ENCODE peak calls at places on chromosomes 13 and 19, in ten cellular contexts. Y, R, V, G, W, Q, H, F, K and L are unnamed samples.

GRCh38 chr19:3844596-3844995 is 24.2 kb downstream of the ZFR2 start:
- DNase-seq in G (no peak), W (no peak), F (peak; percentile 80), V (no peak), Q (no peak), K (no peak), Y (peak; percentile 79), H (no peak), R (no peak), L (no peak)

GRCh38 chr19:15448778-15449619 is 757 bp downstream of the WIZ start:
- DNase-seq in K (no peak), H (no peak), Q (no peak), W (no peak), F (no peak), G (peak; percentile 5), V (no peak), Y (peak; percentile 44), R (no peak), L (no peak)

GRCh38 chr19:46393456-46394397 is 19.6 kb downstream of the CCDC8 start:
- DNase-seq in K (no peak), W (no peak), Q (no peak), F (no peak), V (no peak), G (no peak), R (no peak), Y (no peak), H (no peak), L (no peak)

GRCh38 chr13:111387026-111387871 is 66.8 kb downstream of the TEX29 start:
- DNase-seq in H (no peak), V (no peak), Y (no peak), Q (no peak), K (no peak), R (no peak), W (no peak), G (no peak), F (no peak), L (peak; percentile 88)

GRCh38 chr19:47315125-47315821 is 5.6 kb downstream of the C5AR1 start:
- DNase-seq in R (no peak), G (no peak), K (no peak), H (peak; percentile 65), V (peak; percentile 90), Y (peak; percentile 92), Q (no peak), F (peak; percentile 92), W (no peak), L (no peak)

GRCh38 chr13:31201341-31202024 is 1.7 kb downstream of the B3GLCT start:
- DNase-seq in W (no peak), F (peak; percentile 74), H (no peak), K (no peak), Q (no peak), R (no peak), V (peak; percentile 64), G (no peak), Y (peak; percentile 64), L (no peak)

GRCh38 chr19:18601875-18602274 is 4.7 kb downstream of the CRLF1 start:
- DNase-seq in G (no peak), Q (no peak), F (no peak), Y (no peak), W (no peak), R (no peak), V (no peak), K (no peak), H (no peak), L (no peak)

GRCh38 chr13:61084983-61085382 is 330.7 kb downstream of the PCDH20 start:
- DNase-seq in W (no peak), G (no peak), H (no peak), Q (no peak), Y (no peak), F (peak; percentile 54), K (no peak), R (no peak), V (no peak), L (no peak)

GRCh38 chr13:35283856-35284255 is 192.6 kb downstream of the MAB21L1 start:
- DNase-seq in G (no peak), K (no peak), H (no peak), Y (peak; percentile 3), F (no peak), V (no peak), Q (no peak), R (no peak), W (no peak), L (no peak)